ENCODE peak calls at places on chromosomes 3 and 15, in four cellular contexts. One of them, this sample, is unnamed. For H3K4me1 and H3K9me3, the result is how much of the 10 kb centered on the place peaks cover.

GRCh38 chr15:36858423-36858822 is 241.9 kb downstream of the MEIS2 start:
- DNase-seq in CD8-positive, alpha-beta T cell: no peak
- DNase-seq in right atrium auricular region: no peak
- DNase-seq in heart right ventricle: no peak
- DNase-seq in this sample: no peak

GRCh38 chr3:42600958-42601675 is 631 bp downstream of the NKTR start:
- DNase-seq in CD8-positive, alpha-beta T cell: peak
- DNase-seq in right atrium auricular region: peak
- DNase-seq in heart right ventricle: peak
- DNase-seq in this sample: peak

GRCh38 chr3:102532901-102533300 is 98.1 kb downstream of the ZPLD1 start:
- DNase-seq in CD8-positive, alpha-beta T cell: no peak
- DNase-seq in right atrium auricular region: no peak
- DNase-seq in heart right ventricle: no peak
- DNase-seq in this sample: no peak

GRCh38 chr3:194466761-194467356 is 19.9 kb downstream of the ATP13A3 start:
- DNase-seq in CD8-positive, alpha-beta T cell: no peak
- DNase-seq in right atrium auricular region: no peak
- DNase-seq in heart right ventricle: no peak
- DNase-seq in this sample: no peak

GRCh38 chr3:61257148-61257547 is 5.9 kb upstream of the FHIT start:
- DNase-seq in CD8-positive, alpha-beta T cell: no peak
- DNase-seq in right atrium auricular region: no peak
- DNase-seq in heart right ventricle: no peak
- DNase-seq in this sample: no peak

GRCh38 chr3:132268956-132269355 is 48.3 kb upstream of the ACP3 start:
- DNase-seq in CD8-positive, alpha-beta T cell: no peak
- DNase-seq in right atrium auricular region: no peak
- DNase-seq in heart right ventricle: no peak
- DNase-seq in this sample: no peak

GRCh38 chr3:134299185-134299887 is 48.7 kb upstream of the RYK start:
- DNase-seq in CD8-positive, alpha-beta T cell: no peak
- DNase-seq in right atrium auricular region: no peak
- DNase-seq in heart right ventricle: no peak
- DNase-seq in this sample: no peak

GRCh38 chr3:146134348-146135117 is 26.5 kb downstream of the PLOD2 start:
- DNase-seq in CD8-positive, alpha-beta T cell: no peak
- DNase-seq in right atrium auricular region: no peak
- DNase-seq in heart right ventricle: no peak
- DNase-seq in this sample: no peak

GRCh38 chr15:66621491-66622467 is 56.0 kb upstream of the LCTL start:
- DNase-seq in CD8-positive, alpha-beta T cell: no peak
- DNase-seq in right atrium auricular region: no peak
- DNase-seq in heart right ventricle: no peak
- DNase-seq in this sample: no peak

GRCh38 chr3:181700168-181701087 is 11.3 kb upstream of the SOX2 start:
- DNase-seq in CD8-positive, alpha-beta T cell: peak
- DNase-seq in right atrium auricular region: no peak
- DNase-seq in heart right ventricle: peak
- DNase-seq in this sample: no peak

GRCh38 chr3:193207290-193207689 is 33.7 kb upstream of the PLAAT1 start:
- DNase-seq in CD8-positive, alpha-beta T cell: no peak
- DNase-seq in right atrium auricular region: no peak
- DNase-seq in heart right ventricle: no peak
- DNase-seq in this sample: no peak

GRCh38 chr15:83248151-83248851 is 36.2 kb downstream of the BNC1 start:
- DNase-seq in CD8-positive, alpha-beta T cell: peak
- DNase-seq in right atrium auricular region: no peak
- DNase-seq in heart right ventricle: peak
- DNase-seq in this sample: no peak

GRCh38 chr3:197734667-197735318 is 1.9 kb downstream of the RUBCN start:
- DNase-seq in CD8-positive, alpha-beta T cell: no peak
- DNase-seq in right atrium auricular region: no peak
- DNase-seq in heart right ventricle: no peak
- DNase-seq in this sample: no peak

GRCh38 chr15:59691194-59691805 is 2.2 kb upstream of the BNIP2 start:
- DNase-seq in CD8-positive, alpha-beta T cell: peak
- DNase-seq in right atrium auricular region: no peak
- DNase-seq in heart right ventricle: peak
- DNase-seq in this sample: peak

GRCh38 chr3:153961498-153961897 is 159.7 kb upstream of the ARHGEF26 start:
- DNase-seq in CD8-positive, alpha-beta T cell: no peak
- DNase-seq in right atrium auricular region: no peak
- DNase-seq in heart right ventricle: no peak
- DNase-seq in this sample: no peak

GRCh38 chr3:69987833-69988232 is 11.7 kb upstream of the SAMMSON start:
- DNase-seq in CD8-positive, alpha-beta T cell: no peak
- DNase-seq in right atrium auricular region: no peak
- DNase-seq in heart right ventricle: no peak
- DNase-seq in this sample: no peak

GRCh38 chr15:43749690-43750345 is 3.6 kb downstream of the PDIA3 start:
- DNase-seq in CD8-positive, alpha-beta T cell: peak
- DNase-seq in right atrium auricular region: no peak
- DNase-seq in heart right ventricle: no peak
- DNase-seq in this sample: no peak

DNA sequence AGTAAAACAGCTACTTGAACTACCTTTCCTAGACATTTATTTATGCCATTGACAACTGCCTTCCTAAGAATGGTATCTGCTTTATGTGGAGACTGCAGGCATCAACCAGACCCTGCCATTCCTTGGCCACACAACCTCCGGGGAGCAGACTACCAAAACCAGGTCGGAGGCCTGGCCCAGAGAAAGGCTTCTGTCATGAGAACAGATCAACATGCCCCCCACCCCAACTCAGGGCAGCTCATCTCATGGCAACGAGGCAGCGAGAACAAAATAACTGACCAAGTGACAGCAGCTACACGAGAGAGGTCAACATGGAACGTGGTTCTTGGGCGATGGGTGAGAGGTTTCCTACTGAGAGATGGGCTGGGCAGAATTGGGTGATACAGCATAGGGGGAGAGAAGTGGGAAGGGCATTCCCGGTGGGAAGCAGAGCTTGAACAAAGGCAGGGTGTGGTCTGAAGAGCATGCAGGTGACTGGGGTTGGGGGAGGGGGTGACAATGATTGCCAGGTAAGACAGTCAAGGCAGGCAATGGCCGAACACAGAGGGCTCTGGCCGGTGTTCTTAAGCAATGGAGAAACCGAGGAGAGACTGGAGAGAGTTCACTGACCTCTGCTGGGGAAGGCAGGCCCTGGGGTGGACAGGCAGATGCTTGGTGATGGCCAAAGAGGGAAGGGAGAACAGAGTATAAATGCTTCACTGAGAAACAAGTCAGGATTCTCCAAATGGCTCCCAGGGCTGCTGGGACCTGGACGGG is 33.9 kb downstream of the CCDC12 start:
- DNase-seq in CD8-positive, alpha-beta T cell: no peak
- DNase-seq in right atrium auricular region: no peak
- DNase-seq in heart right ventricle: no peak
- DNase-seq in this sample: peak
- H3K4me1 ChIP-seq in CD8-positive, alpha-beta T cell: under half
- H3K4me1 ChIP-seq in right atrium auricular region: under half
- H3K4me1 ChIP-seq in heart right ventricle: half or more
- H3K4me1 ChIP-seq in this sample: under half

GRCh38 chr15:25180606-25181289 is 226.0 kb downstream of the SNRPN start:
- DNase-seq in CD8-positive, alpha-beta T cell: peak
- DNase-seq in right atrium auricular region: peak
- DNase-seq in heart right ventricle: no peak
- DNase-seq in this sample: peak

GRCh38 chr15:25181290-25182097 is 226.7 kb downstream of the SNRPN start:
- DNase-seq in CD8-positive, alpha-beta T cell: peak
- DNase-seq in right atrium auricular region: peak
- DNase-seq in heart right ventricle: no peak
- DNase-seq in this sample: peak

GRCh38 chr15:25182736-25183445 is 228.1 kb downstream of the SNRPN start:
- DNase-seq in CD8-positive, alpha-beta T cell: no peak
- DNase-seq in right atrium auricular region: peak
- DNase-seq in heart right ventricle: no peak
- DNase-seq in this sample: peak

GRCh38 chr15:25183581-25184330 is 229.0 kb downstream of the SNRPN start:
- DNase-seq in CD8-positive, alpha-beta T cell: no peak
- DNase-seq in right atrium auricular region: no peak
- DNase-seq in heart right ventricle: no peak
- DNase-seq in this sample: peak

GRCh38 chr15:25182098-25182478 is 227.3 kb downstream of the SNRPN start:
- DNase-seq in CD8-positive, alpha-beta T cell: no peak
- DNase-seq in right atrium auricular region: peak
- DNase-seq in heart right ventricle: no peak
- DNase-seq in this sample: no peak
- H3K9me3 ChIP-seq in CD8-positive, alpha-beta T cell: under half
- H3K9me3 ChIP-seq in right atrium auricular region: under half
- H3K9me3 ChIP-seq in heart right ventricle: under half
- H3K9me3 ChIP-seq in this sample: under half

DNA sequence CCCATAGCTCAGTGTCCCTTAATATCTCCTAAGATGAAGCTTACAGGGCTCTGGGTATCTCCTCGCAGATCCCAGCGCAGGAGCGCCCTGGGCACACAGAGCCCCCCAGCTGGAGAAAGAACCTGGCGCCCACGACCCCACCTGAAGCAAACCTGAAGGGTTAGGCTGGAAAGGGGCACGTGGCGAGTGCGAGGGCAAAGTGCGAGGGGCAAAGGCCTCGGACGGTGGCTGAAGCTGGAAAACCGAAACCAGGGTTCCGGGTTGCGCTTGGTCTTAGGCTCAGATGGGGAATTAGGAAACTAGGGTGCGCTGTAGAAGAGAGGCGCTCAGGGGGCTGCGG is 3.9 kb downstream of the SOX14 start:
- DNase-seq in CD8-positive, alpha-beta T cell: no peak
- DNase-seq in right atrium auricular region: no peak
- DNase-seq in heart right ventricle: no peak
- DNase-seq in this sample: no peak
- H3K4me1 ChIP-seq in CD8-positive, alpha-beta T cell: under half
- H3K4me1 ChIP-seq in right atrium auricular region: under half
- H3K4me1 ChIP-seq in heart right ventricle: under half
- H3K4me1 ChIP-seq in this sample: under half

DNA sequence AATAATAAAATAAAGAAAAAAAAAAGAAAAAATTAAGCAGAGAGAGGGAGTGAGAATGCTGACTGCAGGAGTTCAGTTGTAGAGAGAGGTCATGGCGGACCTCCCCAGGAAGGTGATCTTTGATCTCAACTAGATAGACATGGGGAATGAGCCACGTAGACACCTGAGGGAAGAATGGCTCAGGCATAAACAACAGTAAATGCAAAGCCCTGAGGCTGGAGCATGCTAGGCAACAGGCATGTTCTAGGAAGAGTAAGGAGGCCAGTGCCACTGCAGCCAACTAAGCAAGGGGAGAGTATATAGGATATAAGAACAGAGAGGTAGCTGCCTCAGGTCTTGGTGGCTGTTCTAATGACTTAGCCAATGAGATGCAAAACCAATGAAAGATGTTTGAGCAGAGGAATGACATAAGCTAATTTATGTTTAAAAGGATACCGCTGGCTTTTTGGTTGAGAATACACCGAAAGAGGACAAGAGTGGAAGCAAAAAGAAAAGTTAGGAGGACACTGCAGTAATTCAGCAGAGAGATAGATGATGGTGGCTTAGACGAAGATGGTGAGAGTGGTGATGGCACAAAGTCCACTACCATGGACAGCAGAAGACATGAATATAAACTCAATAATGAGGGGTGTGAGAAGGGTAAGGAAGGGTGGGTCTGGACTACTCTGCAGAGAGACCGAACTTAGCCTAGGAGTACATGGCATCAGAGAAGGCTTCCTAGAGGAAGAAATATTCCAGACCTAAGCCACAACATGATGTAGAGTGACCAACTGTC is 174.6 kb downstream of the P3H2 start:
- DNase-seq in CD8-positive, alpha-beta T cell: no peak
- DNase-seq in right atrium auricular region: no peak
- DNase-seq in heart right ventricle: no peak
- DNase-seq in this sample: no peak
- H3K9me3 ChIP-seq in CD8-positive, alpha-beta T cell: under half
- H3K9me3 ChIP-seq in right atrium auricular region: under half
- H3K9me3 ChIP-seq in heart right ventricle: under half
- H3K9me3 ChIP-seq in this sample: under half